ENCODE peak calls at places on chromosomes 12 and 14, in five cellular contexts. N is neuronal stem cell, L is H9, O is IMR-90, Q is trophoblast cell. E is an unnamed sample.

GRCh38 chr12:3745152-3745551 is 7.8 kb downstream of the CRACR2A start:
- DNase-seq in N (no peak), L (peak; percentile 29), Q (no peak), O (no peak), E (no peak)

GRCh38 chr12:109741970-109742372 is 28.3 kb downstream of the FAM222A start:
- DNase-seq in N (no peak), L (peak; percentile 23), Q (no peak), O (no peak), E (no peak)

GRCh38 chr12:16881986-16882385 is 276.0 kb upstream of the LMO3 start:
- DNase-seq in N (no peak), L (no peak), Q (no peak), O (no peak), E (no peak)

GRCh38 chr14:64800000-64800399 is 79.7 kb downstream of the SPTB start:
- DNase-seq in O (peak; percentile 18), Q (no peak), N (no peak), L (peak; percentile 49), E (peak; percentile 43)

GRCh38 chr12:72276212-72276865 is 4.2 kb downstream of the TRHDE start:
- DNase-seq in Q (no peak), L (no peak), O (no peak), N (no peak), E (no peak)

GRCh38 chr12:28876423-28876822 is 272.7 kb upstream of the FAR2 start:
- DNase-seq in N (no peak), O (no peak), L (no peak), Q (no peak), E (no peak)

GRCh38 chr12:93706824-93707223 is 29.6 kb downstream of the CRADD start:
- DNase-seq in L (no peak), Q (no peak), O (peak; percentile 29), N (no peak), E (no peak)

GRCh38 chr12:106871477-106871876 is 84.2 kb upstream of the TMEM263 start:
- DNase-seq in Q (peak; percentile 50), N (no peak), O (peak; percentile 66), L (no peak), E (peak; percentile 28)

GRCh38 chr12:112121780-112122565 is 3.4 kb upstream of the TRAFD1 start:
- DNase-seq in O (peak; percentile 88), L (peak; percentile 44), Q (no peak), N (no peak), E (peak; percentile 89)

GRCh38 chr12:131795688-131796410 is 32.3 kb upstream of the MMP17 start:
- DNase-seq in L (peak; percentile 85), Q (peak; percentile 96), N (no peak), O (no peak), E (no peak)

GRCh38 chr14:100422556-100423420 is 99.6 kb downstream of the SLC25A47 start:
- DNase-seq in N (no peak), O (peak; percentile 49), Q (no peak), L (no peak), E (no peak)

GRCh38 chr14:31341280-31341679 is 79.1 kb downstream of the HEATR5A start:
- DNase-seq in Q (no peak), N (no peak), L (no peak), O (no peak), E (no peak)

GRCh38 chr12:89709994-89710872 is 1.6 kb upstream of the ATP2B1 start:
- DNase-seq in N (no peak), L (peak; percentile 74), Q (peak; percentile 64), O (peak; percentile 54), E (no peak)

DNA sequence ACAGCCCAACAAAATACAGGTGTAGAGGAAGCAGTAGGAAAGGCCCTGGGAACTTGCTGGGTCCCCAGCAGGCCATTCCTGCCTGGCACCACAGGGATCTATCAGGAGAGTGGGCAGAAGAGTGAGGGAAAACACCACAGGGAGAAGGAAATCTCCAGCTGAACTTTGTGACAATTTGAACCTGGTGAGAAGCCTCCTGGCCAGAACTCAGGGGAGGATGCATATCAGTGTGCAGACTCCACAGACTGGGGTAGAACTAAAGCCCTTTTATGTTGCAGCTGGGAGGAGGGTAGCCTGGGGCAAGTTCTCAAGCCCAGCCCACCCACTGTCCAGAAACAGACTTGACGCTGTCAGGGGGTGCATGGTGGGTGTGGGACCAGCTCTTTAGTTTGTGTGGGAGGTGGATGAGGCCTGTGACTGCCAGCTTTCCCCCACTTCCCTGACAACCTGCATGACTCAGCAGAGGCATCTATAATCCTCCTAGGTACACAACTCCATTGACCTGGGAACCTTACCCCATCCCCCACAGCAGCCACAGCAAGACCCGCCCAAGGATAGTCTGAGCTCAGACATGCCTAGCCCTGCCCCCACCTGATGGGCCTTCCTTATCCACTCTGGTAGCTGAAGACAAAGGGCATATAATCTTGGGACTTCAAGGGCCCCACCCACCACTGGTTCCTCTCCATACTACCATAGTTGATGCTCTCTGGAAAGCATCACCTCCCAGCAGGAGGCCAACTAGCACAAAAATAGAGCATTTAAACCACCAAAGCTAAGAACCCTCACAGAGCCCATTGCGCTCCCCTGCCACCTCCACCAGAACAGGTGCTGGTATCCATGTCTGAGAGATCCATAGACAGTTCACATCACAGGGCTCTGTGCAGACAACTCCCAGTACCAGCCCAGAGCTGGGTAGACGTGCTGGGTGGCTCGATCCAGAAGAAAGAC is 28.9 kb downstream of the PNN start:
- DNase-seq in O (no peak), N (no peak), L (peak; percentile 71), Q (no peak), E (no peak)
- H2BK120ac ChIP-seq in O (no peak overlapping the region), N (no peak overlapping the region), L (no peak overlapping the region), Q (peak overlapping the region; percentile 81), E (no peak overlapping the region)

DNA sequence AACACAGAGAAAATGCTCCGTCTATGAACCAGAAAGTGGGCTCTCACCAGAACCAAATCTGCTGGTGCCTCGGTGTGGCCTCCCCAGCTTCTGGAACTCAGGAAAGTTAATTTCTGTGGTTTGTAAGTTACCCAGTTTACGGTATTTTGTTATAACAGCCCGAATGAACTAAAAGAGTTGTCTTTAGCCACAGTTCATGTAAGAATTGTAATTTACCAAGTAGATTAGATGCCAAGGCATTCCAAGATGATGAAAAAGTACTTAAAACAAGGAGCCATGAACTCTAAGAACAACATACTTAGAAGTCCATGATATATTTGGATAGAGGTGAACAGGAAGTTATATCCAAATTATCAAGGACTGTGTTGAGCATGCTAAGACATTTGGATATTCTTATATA is 259.9 kb upstream of the GARIN6 start:
- DNase-seq in L (no peak), N (no peak), Q (no peak), O (no peak), E (no peak)
- H2BK120ac ChIP-seq in L (no peak overlapping the region), N (no peak overlapping the region), Q (no peak overlapping the region), O (no peak overlapping the region), E (no peak overlapping the region)

DNA sequence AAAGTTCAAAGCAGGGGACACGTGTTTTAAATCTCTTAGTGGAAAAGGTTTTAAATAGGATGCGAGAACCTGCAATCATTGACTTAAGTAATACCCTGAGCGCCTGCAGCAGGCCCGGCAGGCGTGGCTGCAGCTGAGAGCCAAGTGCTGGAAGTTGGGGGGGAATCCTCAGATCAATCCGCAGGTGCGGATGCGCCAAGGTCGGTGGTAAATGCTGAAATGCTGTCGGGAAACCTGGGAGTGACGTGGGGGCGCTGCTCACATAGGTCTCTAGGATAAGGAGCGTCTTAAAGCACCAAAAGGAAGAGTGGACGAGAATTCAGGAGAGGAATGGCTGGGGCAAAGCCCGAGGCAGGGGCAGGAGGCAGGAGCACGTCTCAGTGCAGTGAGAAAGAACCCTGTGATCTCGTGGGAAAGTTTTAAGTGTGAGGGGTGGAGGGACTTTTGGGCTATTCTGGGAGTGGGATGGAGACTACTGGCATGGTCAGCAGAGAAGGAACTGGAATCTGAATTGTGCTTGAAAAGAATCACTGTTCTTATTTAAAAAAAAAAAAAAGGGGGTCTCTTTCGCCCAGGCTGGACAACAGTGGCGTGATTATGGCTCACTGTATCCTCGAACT is 883 bp upstream of the CDCA4 start:
- DNase-seq in O (peak; percentile 44), Q (peak; percentile 50), L (peak; percentile 62), N (no peak), E (no peak)
- H2BK120ac ChIP-seq in O (peak overlapping the region; percentile 35), Q (no peak overlapping the region), L (no peak overlapping the region), N (no peak overlapping the region), E (peak overlapping the region; percentile 71)

DNA sequence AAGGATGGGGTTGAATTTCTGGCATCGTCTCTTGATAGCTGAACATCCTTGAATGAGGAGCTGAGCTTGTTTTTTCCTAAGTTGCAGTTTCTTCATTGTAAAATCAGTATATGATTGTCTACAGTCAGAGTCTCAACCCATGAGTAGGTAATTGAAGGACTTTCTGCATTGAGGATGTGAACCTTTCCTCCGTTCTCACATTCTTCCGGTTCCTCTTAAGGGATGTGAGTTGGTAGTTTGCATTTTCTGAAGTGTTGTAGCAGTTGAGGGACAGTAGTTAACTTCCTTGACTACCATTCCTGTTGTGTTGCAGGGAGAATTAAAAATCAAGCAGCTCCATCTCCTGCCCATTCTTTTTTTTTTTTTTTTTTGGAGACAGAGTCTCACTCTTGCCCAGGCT is 19.1 kb downstream of the TPCN1 start:
- DNase-seq in L (no peak), Q (no peak), O (no peak), N (no peak), E (no peak)
- H2BK120ac ChIP-seq in L (no peak overlapping the region), Q (no peak overlapping the region), O (peak overlapping the region; percentile 16), N (no peak overlapping the region), E (no peak overlapping the region)

GRCh38 chr14:68285421-68286179 is 466.0 kb downstream of the RAD51B start:
- DNase-seq in L (no peak), Q (no peak), O (no peak), N (no peak), E (no peak)

GRCh38 chr14:68282479-68283377 is 463.1 kb downstream of the RAD51B start:
- DNase-seq in Q (no peak), N (no peak), L (no peak), O (no peak), E (no peak)

GRCh38 chr14:68284834-68285233 is 465.3 kb downstream of the RAD51B start:
- DNase-seq in O (no peak), L (no peak), N (no peak), Q (no peak), E (no peak)

GRCh38 chr14:68284333-68284732 is 464.8 kb downstream of the RAD51B start:
- DNase-seq in N (no peak), O (no peak), Q (no peak), L (no peak), E (no peak)

DNA sequence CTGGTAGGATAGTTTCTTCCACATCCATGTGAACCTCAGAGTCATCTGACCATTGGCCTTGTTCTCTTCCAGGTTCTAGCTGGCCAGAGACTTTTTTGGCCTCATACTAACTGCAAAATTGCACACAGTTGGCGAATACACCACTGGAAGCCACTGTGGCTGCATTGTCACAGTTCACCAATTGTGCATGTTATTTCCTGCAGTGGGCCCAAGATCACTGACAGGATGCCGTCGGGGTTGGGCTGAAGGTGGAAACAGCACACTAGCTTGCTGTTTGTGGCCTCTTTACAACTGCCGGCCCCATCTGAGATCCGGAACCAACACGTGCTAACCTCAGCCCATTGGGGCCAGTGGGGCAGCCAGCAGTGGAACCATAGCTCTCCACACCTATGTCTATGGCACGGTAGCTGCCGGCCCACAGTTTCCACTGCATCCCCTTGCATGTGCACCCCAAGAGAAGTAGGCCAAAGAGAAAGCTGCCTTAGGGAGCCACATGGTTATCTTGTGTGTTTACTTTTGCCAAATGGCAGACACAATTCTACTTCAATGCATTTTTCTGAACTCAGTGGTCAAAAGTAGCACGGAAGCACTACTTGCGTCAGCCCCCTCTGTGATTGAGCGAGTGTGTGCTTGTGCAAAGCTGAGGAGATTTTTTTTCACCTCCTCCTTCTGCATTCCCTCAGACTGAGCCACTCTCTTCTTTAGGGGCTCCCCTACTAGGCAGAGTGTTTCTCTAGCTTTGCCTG is 464.0 kb downstream of the RAD51B start:
- DNase-seq in N (no peak), Q (no peak), L (no peak), O (no peak), E (no peak)
- H2BK120ac ChIP-seq in N (peak overlapping the region; percentile 14), Q (peak overlapping the region; percentile 35), L (no peak overlapping the region), O (no peak overlapping the region), E (no peak overlapping the region)